ENCODE peak calls at places on chromosomes 2 and 18, in six cellular contexts. One of them, this sample, is unnamed.

GRCh38 chr2:224404766-224405165 is 2.9 kb upstream of the FAM124B start:
- DNase-seq in astrocyte of the spinal cord: no peak
- DNase-seq in stimulated activated naive CD4-positive, alpha-beta T cell: no peak
- DNase-seq in LoVo: no peak
- DNase-seq in NCI-H1092: no peak
- DNase-seq in heart left ventricle: no peak
- DNase-seq in this sample: no peak

GRCh38 chr2:59353301-59353921 is 1112.3 kb upstream of the FANCL start:
- DNase-seq in astrocyte of the spinal cord: no peak
- DNase-seq in stimulated activated naive CD4-positive, alpha-beta T cell: no peak
- DNase-seq in LoVo: no peak
- DNase-seq in NCI-H1092: no peak
- DNase-seq in heart left ventricle: no peak
- DNase-seq in this sample: no peak

GRCh38 chr2:204544961-204545860 is at the start of gene PARD3B:
- DNase-seq in astrocyte of the spinal cord: peak; percentile 66
- DNase-seq in stimulated activated naive CD4-positive, alpha-beta T cell: no peak
- DNase-seq in LoVo: peak; percentile 74
- DNase-seq in NCI-H1092: peak; percentile 22
- DNase-seq in heart left ventricle: peak; percentile 63
- DNase-seq in this sample: peak; percentile 80

GRCh38 chr2:129896226-129897100 is 83.0 kb upstream of the RAB6C start:
- DNase-seq in astrocyte of the spinal cord: no peak
- DNase-seq in stimulated activated naive CD4-positive, alpha-beta T cell: no peak
- DNase-seq in LoVo: no peak
- DNase-seq in NCI-H1092: no peak
- DNase-seq in heart left ventricle: no peak
- DNase-seq in this sample: no peak

GRCh38 chr18:7805880-7806279 is 238.8 kb downstream of the PTPRM start:
- DNase-seq in astrocyte of the spinal cord: no peak
- DNase-seq in stimulated activated naive CD4-positive, alpha-beta T cell: no peak
- DNase-seq in LoVo: no peak
- DNase-seq in NCI-H1092: no peak
- DNase-seq in heart left ventricle: no peak
- DNase-seq in this sample: no peak

GRCh38 chr2:24708537-24709152 is 84.5 kb downstream of the PTRHD1 start:
- DNase-seq in astrocyte of the spinal cord: peak; percentile 53
- DNase-seq in stimulated activated naive CD4-positive, alpha-beta T cell: no peak
- DNase-seq in LoVo: no peak
- DNase-seq in NCI-H1092: no peak
- DNase-seq in heart left ventricle: no peak
- DNase-seq in this sample: no peak

GRCh38 chr2:206981089-206981674 is 41.9 kb downstream of the CPO start:
- DNase-seq in astrocyte of the spinal cord: no peak
- DNase-seq in stimulated activated naive CD4-positive, alpha-beta T cell: no peak
- DNase-seq in LoVo: no peak
- DNase-seq in NCI-H1092: no peak
- DNase-seq in heart left ventricle: peak; percentile 36
- DNase-seq in this sample: no peak

GRCh38 chr18:24426398-24427294 is at the start of gene IMPACT:
- DNase-seq in astrocyte of the spinal cord: peak; percentile 78
- DNase-seq in stimulated activated naive CD4-positive, alpha-beta T cell: peak; percentile 57
- DNase-seq in LoVo: peak; percentile 94
- DNase-seq in NCI-H1092: peak; percentile 80
- DNase-seq in heart left ventricle: peak; percentile 88
- DNase-seq in this sample: peak; percentile 88

GRCh38 chr2:111623380-111623779 is 260.6 kb downstream of the ANAPC1 start:
- DNase-seq in astrocyte of the spinal cord: no peak
- DNase-seq in stimulated activated naive CD4-positive, alpha-beta T cell: no peak
- DNase-seq in LoVo: no peak
- DNase-seq in NCI-H1092: no peak
- DNase-seq in heart left ventricle: no peak
- DNase-seq in this sample: no peak

GRCh38 chr2:25044990-25045389 is 3.1 kb downstream of the EFR3B start:
- DNase-seq in astrocyte of the spinal cord: no peak
- DNase-seq in stimulated activated naive CD4-positive, alpha-beta T cell: no peak
- DNase-seq in LoVo: no peak
- DNase-seq in NCI-H1092: no peak
- DNase-seq in heart left ventricle: no peak
- DNase-seq in this sample: no peak

GRCh38 chr18:48679236-48679635 is 140.4 kb downstream of the CTIF start:
- DNase-seq in astrocyte of the spinal cord: no peak
- DNase-seq in stimulated activated naive CD4-positive, alpha-beta T cell: no peak
- DNase-seq in LoVo: no peak
- DNase-seq in NCI-H1092: no peak
- DNase-seq in heart left ventricle: no peak
- DNase-seq in this sample: no peak

GRCh38 chr2:75055820-75056675 is 97.6 kb downstream of the POLE4 start:
- DNase-seq in astrocyte of the spinal cord: peak; percentile 94
- DNase-seq in stimulated activated naive CD4-positive, alpha-beta T cell: no peak
- DNase-seq in LoVo: no peak
- DNase-seq in NCI-H1092: no peak
- DNase-seq in heart left ventricle: no peak
- DNase-seq in this sample: no peak

GRCh38 chr2:70785137-70785911 is 5.1 kb downstream of the FIGLA start:
- DNase-seq in astrocyte of the spinal cord: no peak
- DNase-seq in stimulated activated naive CD4-positive, alpha-beta T cell: peak; percentile 11
- DNase-seq in LoVo: peak; percentile 30
- DNase-seq in NCI-H1092: no peak
- DNase-seq in heart left ventricle: no peak
- DNase-seq in this sample: peak; percentile 66

GRCh38 chr2:8234757-8235374 is 447.0 kb upstream of the ID2 start:
- DNase-seq in astrocyte of the spinal cord: no peak
- DNase-seq in stimulated activated naive CD4-positive, alpha-beta T cell: no peak
- DNase-seq in LoVo: no peak
- DNase-seq in NCI-H1092: no peak
- DNase-seq in heart left ventricle: no peak
- DNase-seq in this sample: peak; percentile 34

GRCh38 chr2:196163285-196163684 is 8.1 kb downstream of the STK17B start:
- DNase-seq in astrocyte of the spinal cord: no peak
- DNase-seq in stimulated activated naive CD4-positive, alpha-beta T cell: no peak
- DNase-seq in LoVo: no peak
- DNase-seq in NCI-H1092: no peak
- DNase-seq in heart left ventricle: no peak
- DNase-seq in this sample: no peak

GRCh38 chr18:61929881-61930640 is 37.3 kb upstream of the RNF152 start:
- DNase-seq in astrocyte of the spinal cord: no peak
- DNase-seq in stimulated activated naive CD4-positive, alpha-beta T cell: no peak
- DNase-seq in LoVo: no peak
- DNase-seq in NCI-H1092: no peak
- DNase-seq in heart left ventricle: no peak
- DNase-seq in this sample: no peak

GRCh38 chr18:61031626-61032025 is 301.6 kb upstream of the CDH20 start:
- DNase-seq in astrocyte of the spinal cord: no peak
- DNase-seq in stimulated activated naive CD4-positive, alpha-beta T cell: no peak
- DNase-seq in LoVo: no peak
- DNase-seq in NCI-H1092: no peak
- DNase-seq in heart left ventricle: no peak
- DNase-seq in this sample: no peak

GRCh38 chr2:175743020-175743419 is 259.0 kb downstream of the LNPK start:
- DNase-seq in astrocyte of the spinal cord: no peak
- DNase-seq in stimulated activated naive CD4-positive, alpha-beta T cell: no peak
- DNase-seq in LoVo: no peak
- DNase-seq in NCI-H1092: no peak
- DNase-seq in heart left ventricle: no peak
- DNase-seq in this sample: no peak

GRCh38 chr2:112577756-112578155 is 6.7 kb upstream of the CHCHD5 start:
- DNase-seq in astrocyte of the spinal cord: peak; percentile 22
- DNase-seq in stimulated activated naive CD4-positive, alpha-beta T cell: no peak
- DNase-seq in LoVo: no peak
- DNase-seq in NCI-H1092: no peak
- DNase-seq in heart left ventricle: no peak
- DNase-seq in this sample: no peak

GRCh38 chr2:164706522-164706921 is 85.2 kb upstream of the GRB14 start:
- DNase-seq in astrocyte of the spinal cord: peak; percentile 58
- DNase-seq in stimulated activated naive CD4-positive, alpha-beta T cell: no peak
- DNase-seq in LoVo: no peak
- DNase-seq in NCI-H1092: no peak
- DNase-seq in heart left ventricle: no peak
- DNase-seq in this sample: no peak

GRCh38 chr18:78390985-78391384 is 588.6 kb upstream of the SALL3 start:
- DNase-seq in astrocyte of the spinal cord: no peak
- DNase-seq in stimulated activated naive CD4-positive, alpha-beta T cell: no peak
- DNase-seq in LoVo: no peak
- DNase-seq in NCI-H1092: no peak
- DNase-seq in heart left ventricle: no peak
- DNase-seq in this sample: no peak

GRCh38 chr18:78721281-78721949 is 258.2 kb upstream of the SALL3 start:
- DNase-seq in astrocyte of the spinal cord: no peak
- DNase-seq in stimulated activated naive CD4-positive, alpha-beta T cell: no peak
- DNase-seq in LoVo: no peak
- DNase-seq in NCI-H1092: no peak
- DNase-seq in heart left ventricle: no peak
- DNase-seq in this sample: no peak

GRCh38 chr2:36329746-36330145 is 25.8 kb upstream of the CRIM1 start:
- DNase-seq in astrocyte of the spinal cord: peak; percentile 63
- DNase-seq in stimulated activated naive CD4-positive, alpha-beta T cell: no peak
- DNase-seq in LoVo: no peak
- DNase-seq in NCI-H1092: no peak
- DNase-seq in heart left ventricle: no peak
- DNase-seq in this sample: no peak

GRCh38 chr2:232876071-232876977 is 6.3 kb downstream of the SNORC start:
- DNase-seq in astrocyte of the spinal cord: no peak
- DNase-seq in stimulated activated naive CD4-positive, alpha-beta T cell: no peak
- DNase-seq in LoVo: peak; percentile 70
- DNase-seq in NCI-H1092: peak; percentile 46
- DNase-seq in heart left ventricle: no peak
- DNase-seq in this sample: peak; percentile 45

GRCh38 chr2:9736008-9736407 is 105.2 kb upstream of the YWHAQ start:
- DNase-seq in astrocyte of the spinal cord: no peak
- DNase-seq in stimulated activated naive CD4-positive, alpha-beta T cell: no peak
- DNase-seq in LoVo: no peak
- DNase-seq in NCI-H1092: no peak
- DNase-seq in heart left ventricle: no peak
- DNase-seq in this sample: no peak

GRCh38 chr2:127700527-127701192 is 637 bp upstream of the SFT2D3 start:
- DNase-seq in astrocyte of the spinal cord: no peak
- DNase-seq in stimulated activated naive CD4-positive, alpha-beta T cell: no peak
- DNase-seq in LoVo: peak; percentile 97
- DNase-seq in NCI-H1092: no peak
- DNase-seq in heart left ventricle: peak; percentile 82
- DNase-seq in this sample: peak; percentile 97

GRCh38 chr2:54497738-54498680 is 41.9 kb downstream of the SPTBN1 start:
- DNase-seq in astrocyte of the spinal cord: no peak
- DNase-seq in stimulated activated naive CD4-positive, alpha-beta T cell: no peak
- DNase-seq in LoVo: no peak
- DNase-seq in NCI-H1092: no peak
- DNase-seq in heart left ventricle: peak; percentile 64
- DNase-seq in this sample: peak; percentile 25

GRCh38 chr2:137165968-137166367 is 400.6 kb downstream of the THSD7B start:
- DNase-seq in astrocyte of the spinal cord: no peak
- DNase-seq in stimulated activated naive CD4-positive, alpha-beta T cell: no peak
- DNase-seq in LoVo: no peak
- DNase-seq in NCI-H1092: no peak
- DNase-seq in heart left ventricle: no peak
- DNase-seq in this sample: no peak

GRCh38 chr2:6879011-6879410 is 1.4 kb downstream of the RSAD2 start:
- DNase-seq in astrocyte of the spinal cord: no peak
- DNase-seq in stimulated activated naive CD4-positive, alpha-beta T cell: no peak
- DNase-seq in LoVo: no peak
- DNase-seq in NCI-H1092: no peak
- DNase-seq in heart left ventricle: no peak
- DNase-seq in this sample: no peak

GRCh38 chr2:78465707-78466106 is 559.8 kb upstream of the REG3G start:
- DNase-seq in astrocyte of the spinal cord: no peak
- DNase-seq in stimulated activated naive CD4-positive, alpha-beta T cell: no peak
- DNase-seq in LoVo: no peak
- DNase-seq in NCI-H1092: no peak
- DNase-seq in heart left ventricle: no peak
- DNase-seq in this sample: peak; percentile 9

GRCh38 chr2:96809216-96809882 is 6.7 kb upstream of the CNNM3 start:
- DNase-seq in astrocyte of the spinal cord: no peak
- DNase-seq in stimulated activated naive CD4-positive, alpha-beta T cell: no peak
- DNase-seq in LoVo: no peak
- DNase-seq in NCI-H1092: no peak
- DNase-seq in heart left ventricle: no peak
- DNase-seq in this sample: no peak

GRCh38 chr2:18046558-18046957 is 168.1 kb downstream of the KCNS3 start:
- DNase-seq in astrocyte of the spinal cord: peak; percentile 77
- DNase-seq in stimulated activated naive CD4-positive, alpha-beta T cell: no peak
- DNase-seq in LoVo: peak; percentile 6
- DNase-seq in NCI-H1092: no peak
- DNase-seq in heart left ventricle: peak; percentile 34
- DNase-seq in this sample: peak; percentile 6

GRCh38 chr2:72579595-72580180 is 246.1 kb downstream of the EXOC6B start:
- DNase-seq in astrocyte of the spinal cord: peak; percentile 68
- DNase-seq in stimulated activated naive CD4-positive, alpha-beta T cell: no peak
- DNase-seq in LoVo: peak; percentile 69
- DNase-seq in NCI-H1092: peak; percentile 22
- DNase-seq in heart left ventricle: no peak
- DNase-seq in this sample: peak; percentile 71

GRCh38 chr18:6022840-6023239 is 127.5 kb upstream of the TMEM200C start:
- DNase-seq in astrocyte of the spinal cord: peak; percentile 82
- DNase-seq in stimulated activated naive CD4-positive, alpha-beta T cell: no peak
- DNase-seq in LoVo: no peak
- DNase-seq in NCI-H1092: no peak
- DNase-seq in heart left ventricle: no peak
- DNase-seq in this sample: no peak

GRCh38 chr2:101223814-101224231 is 28.9 kb upstream of the CNOT11 start:
- DNase-seq in astrocyte of the spinal cord: no peak
- DNase-seq in stimulated activated naive CD4-positive, alpha-beta T cell: no peak
- DNase-seq in LoVo: no peak
- DNase-seq in NCI-H1092: no peak
- DNase-seq in heart left ventricle: no peak
- DNase-seq in this sample: no peak

This sample was measured in SW480.